ENCODE peak calls at places on chromosome 22, in ten cellular contexts. R, A, K, T, O, G, E, C, Y and S are unnamed samples.

GRCh38 chr22:42969348-42969975 is 45.5 kb downstream of the PACSIN2 start:
- DNase-seq in R (no peak), A (no peak), K (no peak), T (no peak), O (no peak), G (peak), E (no peak), C (no peak), Y (no peak), S (no peak)

GRCh38 chr22:19848298-19849224 is 6.1 kb downstream of the GNB1L start:
- DNase-seq in R (no peak), A (peak), K (no peak), T (no peak), O (peak), G (no peak), E (no peak), C (no peak), Y (no peak), S (no peak)

GRCh38 chr22:26711205-26711958 is 54.0 kb downstream of the MIAT start:
- DNase-seq in R (no peak), A (no peak), K (no peak), T (no peak), O (peak), G (no peak), E (no peak), C (no peak), Y (no peak), S (no peak)

GRCh38 chr22:42214625-42215415 is 55.6 kb downstream of the TCF20 start:
- DNase-seq in R (no peak), A (peak), K (no peak), T (peak), O (no peak), G (no peak), E (no peak), C (no peak), Y (no peak), S (no peak)

GRCh38 chr22:47276219-47276843 is 513.9 kb downstream of the TBC1D22A start:
- DNase-seq in R (no peak), A (no peak), K (peak), T (no peak), O (no peak), G (no peak), E (no peak), C (no peak), Y (no peak), S (no peak)

GRCh38 chr22:30014244-30014643 is 66.0 kb upstream of the HORMAD2 start:
- DNase-seq in R (no peak), A (no peak), K (no peak), T (no peak), O (no peak), G (no peak), E (no peak), C (no peak), Y (no peak), S (no peak)

GRCh38 chr22:41469218-41469851 is 418 bp downstream of the ACO2 start:
- DNase-seq in R (no peak), A (peak), K (no peak), T (no peak), O (peak), G (peak), E (no peak), C (no peak), Y (peak), S (no peak)

GRCh38 chr22:50697667-50698506 is 25.3 kb downstream of the SHANK3 start:
- DNase-seq in R (no peak), A (peak), K (peak), T (no peak), O (no peak), G (peak), E (no peak), C (no peak), Y (no peak), S (no peak)

GRCh38 chr22:40637181-40638150 is 947 bp upstream of the MRTFA start:
- DNase-seq in R (no peak), A (no peak), K (peak), T (no peak), O (peak), G (peak), E (peak), C (no peak), Y (no peak), S (no peak)

GRCh38 chr22:39622881-39623367 is 52.4 kb downstream of the CACNA1I start:
- DNase-seq in R (peak), A (peak), K (peak), T (no peak), O (peak), G (peak), E (peak), C (no peak), Y (no peak), S (no peak)

GRCh38 chr22:47298017-47298820 is 535.8 kb downstream of the TBC1D22A start:
- DNase-seq in R (no peak), A (no peak), K (no peak), T (no peak), O (no peak), G (no peak), E (no peak), C (no peak), Y (no peak), S (peak)

GRCh38 chr22:19244600-19245352 is 46.7 kb downstream of the CLTCL1 start:
- DNase-seq in R (no peak), A (no peak), K (no peak), T (no peak), O (no peak), G (no peak), E (no peak), C (no peak), Y (no peak), S (no peak)

GRCh38 chr22:36913431-36914382 is at the start of gene CSF2RB:
- DNase-seq in R (no peak), A (no peak), K (no peak), T (no peak), O (peak), G (no peak), E (no peak), C (no peak), Y (no peak), S (no peak)

GRCh38 chr22:17777005-17777716 is 2.9 kb upstream of the BID start:
- DNase-seq in R (peak), A (no peak), K (peak), T (no peak), O (peak), G (no peak), E (no peak), C (no peak), Y (no peak), S (no peak)

GRCh38 chr22:44819966-44820631 is 67.7 kb downstream of the ARHGAP8 start:
- DNase-seq in R (no peak), A (peak), K (no peak), T (no peak), O (no peak), G (no peak), E (no peak), C (no peak), Y (no peak), S (no peak)

GRCh38 chr22:38284042-38284402 is 11.2 kb upstream of the TMEM184B start:
- DNase-seq in R (no peak), A (no peak), K (no peak), T (no peak), O (no peak), G (peak), E (no peak), C (no peak), Y (no peak), S (no peak)

GRCh38 chr22:38148252-38148651 is 33.4 kb downstream of the PLA2G6 start:
- DNase-seq in R (no peak), A (no peak), K (no peak), T (no peak), O (no peak), G (peak), E (no peak), C (no peak), Y (no peak), S (no peak)